ENCODE peak calls at places on chromosomes 16 and 17, in six cellular contexts. I, S, J, M, E and D are unnamed samples. For H3K36me3, the result is how much of the 10 kb centered on the place peaks cover.

GRCh38 chr17:53749178-53749577 is 73.5 kb upstream of the KIF2B start:
- DNase-seq in I (peak), S (no peak), J (peak), M (no peak), E (peak), D (no peak)

GRCh38 chr16:6926341-6926740 is 406.3 kb upstream of the RBFOX1 start:
- DNase-seq in I (no peak), S (no peak), J (no peak), M (no peak), E (no peak), D (no peak)

GRCh38 chr17:82536220-82537201 is 17.0 kb downstream of the FOXK2 start:
- DNase-seq in I (no peak), S (peak), J (peak), M (peak), E (peak), D (no peak)

GRCh38 chr16:23132921-23133532 is 16.2 kb downstream of the USP31 start:
- DNase-seq in I (no peak), S (peak), J (peak), M (peak), E (peak), D (no peak)

GRCh38 chr16:3879887-3880564 is 487 bp downstream of the CREBBP start:
- DNase-seq in I (peak), S (peak), J (peak), M (peak), E (peak), D (peak)

GRCh38 chr17:6019959-6020358 is 50.2 kb upstream of the WSCD1 start:
- DNase-seq in I (no peak), S (no peak), J (no peak), M (no peak), E (no peak), D (no peak)

GRCh38 chr16:67499159-67499558 is 15.8 kb upstream of the AGRP start:
- DNase-seq in I (no peak), S (no peak), J (no peak), M (peak), E (no peak), D (no peak)

GRCh38 chr17:14805348-14805747 is 459.8 kb downstream of the PMP22 start:
- DNase-seq in I (peak), S (no peak), J (no peak), M (no peak), E (no peak), D (no peak)

GRCh38 chr16:52069866-52070265 is 477.1 kb downstream of the TOX3 start:
- DNase-seq in I (peak), S (no peak), J (peak), M (no peak), E (peak), D (no peak)

GRCh38 chr17:72613411-72614292 is 478.8 kb downstream of the SLC39A11 start:
- DNase-seq in I (no peak), S (no peak), J (peak), M (no peak), E (peak), D (no peak)

GRCh38 chr17:31050948-31051347 is 43.8 kb upstream of the NF1 start:
- DNase-seq in I (no peak), S (no peak), J (no peak), M (no peak), E (no peak), D (no peak)

GRCh38 chr16:57801856-57802634 is at the start of gene KIFC3:
- DNase-seq in I (peak), S (peak), J (peak), M (peak), E (peak), D (peak)

GRCh38 chr16:15545544-15545943 is 97.4 kb downstream of the MARF1 start:
- DNase-seq in I (no peak), S (no peak), J (no peak), M (no peak), E (no peak), D (no peak)

GRCh38 chr17:1588781-1589585 is 26.4 kb upstream of the PITPNA start:
- DNase-seq in I (no peak), S (no peak), J (no peak), M (no peak), E (no peak), D (peak)

GRCh38 chr17:46916211-46916610 is 6.7 kb upstream of the GOSR2 start:
- DNase-seq in I (no peak), S (no peak), J (peak), M (no peak), E (peak), D (no peak)

GRCh38 chr17:42982266-42982665 is 1.9 kb downstream of the RUNDC1 start:
- DNase-seq in I (no peak), S (no peak), J (no peak), M (no peak), E (no peak), D (no peak)

GRCh38 chr16:19005561-19006445 is 22.1 kb downstream of the TMC7 start:
- DNase-seq in I (peak), S (peak), J (peak), M (peak), E (peak), D (no peak)

GRCh38 chr17:11807606-11808005 is 189.7 kb downstream of the ZNF18 start:
- DNase-seq in I (no peak), S (no peak), J (no peak), M (no peak), E (no peak), D (no peak)

GRCh38 chr17:47702391-47702995 is 8.5 kb downstream of the TBKBP1 start:
- DNase-seq in I (no peak), S (no peak), J (no peak), M (no peak), E (no peak), D (no peak)

GRCh38 chr16:77974883-77975282 is 47.5 kb upstream of the CLEC3A start:
- DNase-seq in I (peak), S (no peak), J (peak), M (no peak), E (no peak), D (no peak)

GRCh38 chr16:28531777-28532744 is 6.7 kb downstream of the NUPR1 start:
- DNase-seq in I (peak), S (peak), J (no peak), M (peak), E (no peak), D (peak)

GRCh38 chr17:36144014-36144413 is 32.4 kb downstream of the TBC1D3B start:
- DNase-seq in I (no peak), S (no peak), J (no peak), M (no peak), E (no peak), D (no peak)

GRCh38 chr16:69095179-69095578 is 10.3 kb upstream of the HAS3 start:
- DNase-seq in I (no peak), S (no peak), J (no peak), M (no peak), E (no peak), D (no peak)

GRCh38 chr16:58114827-58115825 is 14.1 kb downstream of the CFAP20 start:
- DNase-seq in I (no peak), S (no peak), J (no peak), M (no peak), E (no peak), D (no peak)

GRCh38 chr17:18314731-18315497 is at the start of the genes SMCR8 and TOP3A:
- DNase-seq in I (peak), S (peak), J (peak), M (peak), E (peak), D (peak)

GRCh38 chr17:32648450-32648849 is 161.7 kb downstream of the CDK5R1 start:
- DNase-seq in I (no peak), S (no peak), J (no peak), M (no peak), E (no peak), D (no peak)

GRCh38 chr16:55487048-55487803 is 8.2 kb downstream of the MMP2 start:
- DNase-seq in I (no peak), S (peak), J (no peak), M (peak), E (peak), D (no peak)

GRCh38 chr16:30434852-30435251 is 5.0 kb upstream of the DCTPP1 start:
- DNase-seq in I (no peak), S (no peak), J (peak), M (no peak), E (no peak), D (no peak)

GRCh38 chr16:74606521-74607309 is at the start of gene GLG1:
- DNase-seq in I (peak), S (peak), J (peak), M (peak), E (peak), D (peak)

GRCh38 chr16:88512728-88513674 is 57.2 kb upstream of the ZC3H18 start:
- DNase-seq in I (no peak), S (no peak), J (no peak), M (no peak), E (no peak), D (no peak)

GRCh38 chr17:80146121-80147034 is 550 bp downstream of the EIF4A3 start:
- DNase-seq in I (peak), S (peak), J (no peak), M (no peak), E (no peak), D (no peak)

GRCh38 chr16:84768798-84769177 is 51.0 kb upstream of the CRISPLD2 start:
- DNase-seq in I (no peak), S (no peak), J (no peak), M (no peak), E (no peak), D (no peak)

GRCh38 chr16:67234180-67234597 is 7.3 kb downstream of the TMEM208 start:
- DNase-seq in I (no peak), S (no peak), J (no peak), M (no peak), E (no peak), D (no peak)

GRCh38 chr17:76725580-76726230 is 701 bp downstream of the JMJD6 start:
- DNase-seq in I (no peak), S (peak), J (peak), M (peak), E (no peak), D (peak)

GRCh38 chr17:77507116-77507885 is 366.5 kb downstream of the SEC14L1 start:
- DNase-seq in I (peak), S (peak), J (no peak), M (no peak), E (no peak), D (peak)

DNA sequence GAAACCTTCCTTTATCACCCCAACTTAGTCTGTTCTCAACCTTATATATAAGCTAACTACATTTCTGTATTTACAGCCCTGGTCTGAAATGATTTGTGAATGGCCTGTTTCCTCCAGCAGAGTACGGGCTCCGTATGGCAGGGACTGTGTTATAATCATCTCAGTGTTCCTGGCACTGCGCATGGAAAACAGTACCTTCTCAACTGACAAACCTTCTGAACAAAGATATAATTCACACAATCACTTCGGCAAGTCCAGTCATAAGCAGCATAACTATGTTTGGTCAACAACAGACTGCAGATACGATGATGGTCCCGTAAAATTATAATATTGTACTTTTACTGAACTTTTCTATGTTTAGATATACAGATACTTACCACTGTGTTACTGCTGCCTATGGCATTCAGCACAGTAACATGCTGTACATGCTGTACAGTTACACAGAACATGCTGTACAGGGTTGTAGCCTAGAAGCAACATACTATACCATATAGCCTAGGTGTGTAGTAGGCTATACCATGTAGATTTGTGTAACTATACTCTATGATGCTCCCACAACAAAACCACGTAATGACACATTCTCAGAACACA is 30.0 kb downstream of the ANKFY1 start:
- DNase-seq in I (no peak), S (peak), J (no peak), M (no peak), E (no peak), D (no peak)
- H3K36me3 ChIP-seq in I (under half), S (under half), J (under half), M (under half), E (under half), D (under half)

DNA sequence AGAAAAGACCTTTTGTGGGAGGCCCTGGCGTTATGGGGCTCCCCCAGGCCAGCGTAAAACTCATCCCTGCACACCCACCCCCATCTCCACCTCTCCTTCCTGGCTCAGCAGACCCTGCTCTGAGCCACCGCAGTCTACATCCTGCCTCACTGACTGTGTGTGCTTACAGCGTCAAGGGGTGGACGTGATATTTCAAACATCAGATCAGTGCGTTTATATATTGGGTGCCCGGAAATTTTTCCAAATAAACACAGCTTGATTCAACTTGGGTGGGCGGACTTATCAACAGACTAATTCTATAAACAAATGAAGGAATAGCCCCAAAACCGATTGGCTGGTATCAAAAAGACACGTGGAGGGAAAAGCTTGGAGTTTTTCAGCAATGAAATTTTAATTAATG is 293 bp upstream of the FOXL1 start:
- DNase-seq in I (no peak), S (no peak), J (no peak), M (no peak), E (peak), D (no peak)
- H3K36me3 ChIP-seq in I (under half), S (under half), J (under half), M (under half), E (under half), D (under half)

DNA sequence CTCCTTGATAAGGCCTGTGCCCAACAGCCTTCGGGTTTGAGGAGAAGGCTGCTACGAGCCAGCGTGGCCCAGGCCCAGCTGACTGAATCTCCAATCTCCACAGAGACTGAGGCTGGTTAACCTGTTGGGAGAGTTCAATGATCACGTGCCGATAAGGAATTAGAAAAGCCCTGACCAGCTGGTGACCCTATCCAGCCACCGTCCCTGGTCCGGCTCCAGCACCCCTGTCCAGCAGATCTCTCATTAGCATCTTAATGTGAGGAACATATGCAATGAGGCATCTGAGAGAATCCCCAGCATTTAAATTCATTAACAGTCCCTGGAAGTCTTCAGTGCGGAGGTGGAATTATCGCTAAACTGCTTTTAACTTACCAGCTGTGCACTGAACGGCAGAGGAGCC is 184.8 kb downstream of the CCT6B start:
- DNase-seq in I (no peak), S (no peak), J (no peak), M (no peak), E (no peak), D (no peak)
- H3K36me3 ChIP-seq in I (under half), S (under half), J (under half), M (under half), E (under half), D (under half)

GRCh38 chr16:454397-454940 is 29.0 kb downstream of the RAB11FIP3 start:
- DNase-seq in I (no peak), S (no peak), J (no peak), M (no peak), E (no peak), D (no peak)
- H3K36me3 ChIP-seq in I (under half), S (under half), J (under half), M (under half), E (under half), D (under half)